ENCODE peak calls at places on chromosomes 6 and 20, in five cellular contexts. Y, L, T, U and Z are unnamed samples.
A peak's percentile ranks its signal among the peaks of the same experiment; 100 is the strongest.

GRCh38 chr20:2874456-2874855 is 1.2 kb downstream of the PTPRA start:
- DNase-seq in L (no peak), U (no peak), T (no peak), Y (no peak), Z (no peak)

GRCh38 chr20:37897008-37897548 is 5.8 kb upstream of the VSTM2L start:
- DNase-seq in Y (no peak), U (no peak), T (no peak), L (no peak), Z (no peak)

GRCh38 chr6:9482030-9482731 is 932.7 kb downstream of the TFAP2A start:
- DNase-seq in T (no peak), Y (no peak), U (no peak), L (no peak), Z (no peak)

GRCh38 chr6:101178748-101179147 is 214.8 kb upstream of the GRIK2 start:
- DNase-seq in L (no peak), Y (no peak), T (no peak), U (no peak), Z (no peak)

GRCh38 chr6:144033816-144034540 is 25.9 kb upstream of the PLAGL1 start:
- DNase-seq in Y (no peak), T (no peak), U (no peak), L (no peak), Z (no peak)

GRCh38 chr20:2299301-2299700 is 3.5 kb downstream of the TGM3 start:
- DNase-seq in Y (no peak), U (no peak), T (no peak), L (no peak), Z (peak; percentile 65)

GRCh38 chr20:23503649-23504048 is 12.7 kb downstream of the CST8 start:
- DNase-seq in T (no peak), Y (no peak), L (no peak), U (no peak), Z (no peak)

GRCh38 chr6:67433124-67433523 is 1202.0 kb upstream of the ADGRB3 start:
- DNase-seq in T (no peak), U (no peak), Y (no peak), L (no peak), Z (no peak)

GRCh38 chr6:136729832-136730231 is 62.4 kb downstream of the MAP3K5 start:
- DNase-seq in T (no peak), U (no peak), L (no peak), Y (no peak), Z (no peak)

GRCh38 chr6:113351183-113351834 is 505.8 kb upstream of the MARCKS start:
- DNase-seq in T (no peak), U (no peak), L (no peak), Y (no peak), Z (no peak)

GRCh38 chr20:34240121-34240520 is 1.1 kb upstream of the ASIP start:
- DNase-seq in U (no peak), T (no peak), Y (no peak), L (no peak), Z (no peak)

GRCh38 chr6:80343511-80343910 is 237.0 kb downstream of the BCKDHB start:
- DNase-seq in U (no peak), Y (no peak), T (no peak), L (no peak), Z (no peak)

GRCh38 chr6:132391391-132392291 is 9.6 kb downstream of the MOXD1 start:
- DNase-seq in U (no peak), L (no peak), T (no peak), Y (no peak), Z (peak; percentile 38)

GRCh38 chr6:9204171-9204570 is 768.8 kb upstream of the SLC35B3 start:
- DNase-seq in T (no peak), Y (no peak), U (no peak), L (no peak), Z (no peak)

GRCh38 chr6:33989016-33989854 is 156.7 kb downstream of the GRM4 start:
- DNase-seq in U (no peak), Y (peak; percentile 23), L (no peak), T (no peak), Z (no peak)

GRCh38 chr6:24997905-24998304 is 62.1 kb upstream of the RIPOR2 start:
- DNase-seq in U (no peak), T (no peak), Y (no peak), L (no peak), Z (no peak)

GRCh38 chr20:35883778-35884540 is 70.3 kb downstream of the SCAND1 start:
- DNase-seq in U (peak; percentile 35), T (peak; percentile 48), L (peak; percentile 33), Y (peak; percentile 72), Z (peak; percentile 66)